ENCODE peak calls at places on chromosomes 3 and 15, in nine cellular contexts. One of them, this sample, is unnamed. For H3K27me3, the result is how much of the 10 kb centered on the place peaks cover.

GRCh38 chr3:122356402-122356801 is 26.6 kb downstream of the MIX23 start:
- DNase-seq in ovary: peak
- DNase-seq in IMR-90: peak
- DNase-seq in brain microvascular endothelial cell: no peak
- DNase-seq in lower lobe of right lung: no peak
- DNase-seq in fibroblast of lung: peak
- DNase-seq in Peyer's patch: peak
- DNase-seq in upper lobe of left lung: peak
- DNase-seq in AG04450: no peak
- DNase-seq in this sample: no peak

GRCh38 chr3:72265250-72265649 is 480.3 kb upstream of the PROK2 start:
- DNase-seq in ovary: no peak
- DNase-seq in IMR-90: no peak
- DNase-seq in brain microvascular endothelial cell: no peak
- DNase-seq in lower lobe of right lung: no peak
- DNase-seq in fibroblast of lung: peak
- DNase-seq in Peyer's patch: no peak
- DNase-seq in upper lobe of left lung: no peak
- DNase-seq in AG04450: no peak
- DNase-seq in this sample: no peak

GRCh38 chr15:101172421-101173097 is 79.3 kb downstream of the CHSY1 start:
- DNase-seq in ovary: no peak
- DNase-seq in IMR-90: peak
- DNase-seq in brain microvascular endothelial cell: no peak
- DNase-seq in lower lobe of right lung: no peak
- DNase-seq in fibroblast of lung: peak
- DNase-seq in Peyer's patch: no peak
- DNase-seq in upper lobe of left lung: no peak
- DNase-seq in AG04450: no peak
- DNase-seq in this sample: no peak

GRCh38 chr3:146813496-146813895 is 208.3 kb upstream of the PLSCR5 start:
- DNase-seq in ovary: no peak
- DNase-seq in IMR-90: no peak
- DNase-seq in brain microvascular endothelial cell: no peak
- DNase-seq in lower lobe of right lung: no peak
- DNase-seq in fibroblast of lung: no peak
- DNase-seq in Peyer's patch: no peak
- DNase-seq in upper lobe of left lung: no peak
- DNase-seq in AG04450: no peak
- DNase-seq in this sample: no peak

GRCh38 chr3:146187334-146187950 is 26.5 kb upstream of the PLOD2 start:
- DNase-seq in ovary: no peak
- DNase-seq in IMR-90: peak
- DNase-seq in brain microvascular endothelial cell: peak
- DNase-seq in lower lobe of right lung: no peak
- DNase-seq in fibroblast of lung: peak
- DNase-seq in Peyer's patch: no peak
- DNase-seq in upper lobe of left lung: no peak
- DNase-seq in AG04450: no peak
- DNase-seq in this sample: no peak

GRCh38 chr3:126621627-126622345 is 33.1 kb downstream of the TXNRD3 start:
- DNase-seq in ovary: no peak
- DNase-seq in IMR-90: peak
- DNase-seq in brain microvascular endothelial cell: peak
- DNase-seq in lower lobe of right lung: no peak
- DNase-seq in fibroblast of lung: peak
- DNase-seq in Peyer's patch: no peak
- DNase-seq in upper lobe of left lung: no peak
- DNase-seq in AG04450: peak
- DNase-seq in this sample: no peak

GRCh38 chr15:94411279-94411678 is 179.9 kb downstream of the MCTP2 start:
- DNase-seq in ovary: no peak
- DNase-seq in IMR-90: no peak
- DNase-seq in brain microvascular endothelial cell: no peak
- DNase-seq in lower lobe of right lung: no peak
- DNase-seq in fibroblast of lung: no peak
- DNase-seq in Peyer's patch: no peak
- DNase-seq in upper lobe of left lung: no peak
- DNase-seq in AG04450: no peak
- DNase-seq in this sample: no peak

GRCh38 chr3:149936812-149937230 is 33.9 kb downstream of the PFN2 start:
- DNase-seq in ovary: no peak
- DNase-seq in IMR-90: peak
- DNase-seq in brain microvascular endothelial cell: peak
- DNase-seq in lower lobe of right lung: no peak
- DNase-seq in fibroblast of lung: peak
- DNase-seq in Peyer's patch: peak
- DNase-seq in upper lobe of left lung: peak
- DNase-seq in AG04450: no peak
- DNase-seq in this sample: peak

GRCh38 chr3:156816091-156816793 is 9.9 kb upstream of the LEKR1 start:
- DNase-seq in ovary: peak
- DNase-seq in IMR-90: peak
- DNase-seq in brain microvascular endothelial cell: peak
- DNase-seq in lower lobe of right lung: peak
- DNase-seq in fibroblast of lung: peak
- DNase-seq in Peyer's patch: peak
- DNase-seq in upper lobe of left lung: no peak
- DNase-seq in AG04450: no peak
- DNase-seq in this sample: peak

GRCh38 chr3:5192568-5193319 is 5.2 kb downstream of the EDEM1 start:
- DNase-seq in ovary: no peak
- DNase-seq in IMR-90: no peak
- DNase-seq in brain microvascular endothelial cell: no peak
- DNase-seq in lower lobe of right lung: no peak
- DNase-seq in fibroblast of lung: no peak
- DNase-seq in Peyer's patch: no peak
- DNase-seq in upper lobe of left lung: no peak
- DNase-seq in AG04450: no peak
- DNase-seq in this sample: no peak

GRCh38 chr3:70832811-70833509 is 520.5 kb upstream of the MDFIC2 start:
- DNase-seq in ovary: no peak
- DNase-seq in IMR-90: peak
- DNase-seq in brain microvascular endothelial cell: no peak
- DNase-seq in lower lobe of right lung: no peak
- DNase-seq in fibroblast of lung: peak
- DNase-seq in Peyer's patch: no peak
- DNase-seq in upper lobe of left lung: no peak
- DNase-seq in AG04450: no peak
- DNase-seq in this sample: no peak

GRCh38 chr3:172217877-172218276 is 178.5 kb downstream of the FNDC3B start:
- DNase-seq in ovary: no peak
- DNase-seq in IMR-90: peak
- DNase-seq in brain microvascular endothelial cell: no peak
- DNase-seq in lower lobe of right lung: no peak
- DNase-seq in fibroblast of lung: peak
- DNase-seq in Peyer's patch: no peak
- DNase-seq in upper lobe of left lung: no peak
- DNase-seq in AG04450: no peak
- DNase-seq in this sample: no peak

GRCh38 chr3:41893977-41894376 is 67.9 kb downstream of the ULK4 start:
- DNase-seq in ovary: no peak
- DNase-seq in IMR-90: peak
- DNase-seq in brain microvascular endothelial cell: peak
- DNase-seq in lower lobe of right lung: no peak
- DNase-seq in fibroblast of lung: peak
- DNase-seq in Peyer's patch: no peak
- DNase-seq in upper lobe of left lung: no peak
- DNase-seq in AG04450: no peak
- DNase-seq in this sample: no peak

GRCh38 chr15:72786946-72787345 is 3.4 kb upstream of the ADPGK start:
- DNase-seq in ovary: no peak
- DNase-seq in IMR-90: no peak
- DNase-seq in brain microvascular endothelial cell: no peak
- DNase-seq in lower lobe of right lung: no peak
- DNase-seq in fibroblast of lung: no peak
- DNase-seq in Peyer's patch: no peak
- DNase-seq in upper lobe of left lung: no peak
- DNase-seq in AG04450: no peak
- DNase-seq in this sample: no peak

GRCh38 chr15:58459562-58459961 is 27.8 kb downstream of the LIPC start:
- DNase-seq in ovary: no peak
- DNase-seq in IMR-90: no peak
- DNase-seq in brain microvascular endothelial cell: no peak
- DNase-seq in lower lobe of right lung: no peak
- DNase-seq in fibroblast of lung: no peak
- DNase-seq in Peyer's patch: peak
- DNase-seq in upper lobe of left lung: peak
- DNase-seq in AG04450: no peak
- DNase-seq in this sample: peak

GRCh38 chr15:80778964-80779657 is at the start of gene CEMIP:
- DNase-seq in ovary: peak
- DNase-seq in IMR-90: peak
- DNase-seq in brain microvascular endothelial cell: peak
- DNase-seq in lower lobe of right lung: peak
- DNase-seq in fibroblast of lung: peak
- DNase-seq in Peyer's patch: peak
- DNase-seq in upper lobe of left lung: peak
- DNase-seq in AG04450: peak
- DNase-seq in this sample: peak
- H3K27me3 ChIP-seq in ovary: under half
- H3K27me3 ChIP-seq in IMR-90: under half
- H3K27me3 ChIP-seq in brain microvascular endothelial cell: under half
- H3K27me3 ChIP-seq in lower lobe of right lung: under half
- H3K27me3 ChIP-seq in fibroblast of lung: under half
- H3K27me3 ChIP-seq in Peyer's patch: under half
- H3K27me3 ChIP-seq in upper lobe of left lung: under half
- H3K27me3 ChIP-seq in AG04450: under half
- H3K27me3 ChIP-seq in this sample: half or more

GRCh38 chr3:190615607-190616006 is 101.7 kb downstream of the IL1RAP start:
- DNase-seq in ovary: no peak
- DNase-seq in IMR-90: no peak
- DNase-seq in brain microvascular endothelial cell: no peak
- DNase-seq in lower lobe of right lung: no peak
- DNase-seq in fibroblast of lung: no peak
- DNase-seq in Peyer's patch: no peak
- DNase-seq in upper lobe of left lung: no peak
- DNase-seq in AG04450: no peak
- DNase-seq in this sample: no peak
- H3K27me3 ChIP-seq in ovary: under half
- H3K27me3 ChIP-seq in IMR-90: under half
- H3K27me3 ChIP-seq in brain microvascular endothelial cell: under half
- H3K27me3 ChIP-seq in lower lobe of right lung: under half
- H3K27me3 ChIP-seq in fibroblast of lung: under half
- H3K27me3 ChIP-seq in Peyer's patch: under half
- H3K27me3 ChIP-seq in upper lobe of left lung: under half
- H3K27me3 ChIP-seq in AG04450: under half
- H3K27me3 ChIP-seq in this sample: under half

DNA sequence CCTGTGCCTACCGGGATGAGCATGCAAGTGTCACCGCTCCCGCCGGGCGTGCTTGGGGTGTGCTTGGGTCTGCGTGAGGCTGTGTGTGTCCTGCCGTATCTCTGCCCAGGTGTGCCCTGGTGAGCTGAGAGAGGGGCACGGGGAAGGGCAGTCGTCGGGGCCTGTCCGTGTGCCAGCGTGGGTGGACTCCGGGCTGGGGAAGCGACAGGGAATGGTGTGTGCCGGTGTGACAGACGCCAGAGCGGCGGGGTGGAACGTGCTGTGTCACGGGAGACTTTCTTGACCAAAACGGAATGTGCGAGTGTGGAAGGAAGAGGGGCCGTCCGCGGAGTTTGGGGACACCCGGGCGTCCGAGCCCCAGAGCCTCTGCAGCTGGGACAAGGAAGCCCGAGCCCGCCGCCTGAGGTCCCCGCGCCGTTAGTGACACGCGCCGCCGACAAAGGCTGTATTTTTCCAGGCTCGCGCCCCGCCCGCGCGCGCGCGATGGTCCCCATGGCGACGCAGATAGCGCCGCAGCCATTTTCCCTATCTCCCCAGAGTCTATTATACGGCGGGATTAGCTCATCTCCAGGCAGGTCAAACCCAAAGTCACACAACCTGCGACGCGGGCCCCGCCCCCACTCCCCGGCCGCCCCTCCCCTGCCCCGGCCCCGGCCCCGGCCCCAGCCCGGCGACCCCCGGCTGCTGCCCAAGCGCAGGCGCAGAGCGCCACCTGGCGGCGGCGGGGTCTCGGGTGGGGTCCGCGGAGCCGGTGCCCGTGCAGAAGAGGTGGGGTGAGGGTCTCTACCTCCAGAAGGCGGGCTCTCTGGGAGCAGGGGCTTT is 4.5 kb upstream of the GATA2 start:
- DNase-seq in ovary: peak
- DNase-seq in IMR-90: no peak
- DNase-seq in brain microvascular endothelial cell: no peak
- DNase-seq in lower lobe of right lung: peak
- DNase-seq in fibroblast of lung: no peak
- DNase-seq in Peyer's patch: peak
- DNase-seq in upper lobe of left lung: peak
- DNase-seq in AG04450: no peak
- DNase-seq in this sample: peak
- H3K27me3 ChIP-seq in ovary: under half
- H3K27me3 ChIP-seq in IMR-90: under half
- H3K27me3 ChIP-seq in brain microvascular endothelial cell: half or more
- H3K27me3 ChIP-seq in lower lobe of right lung: half or more
- H3K27me3 ChIP-seq in fibroblast of lung: under half
- H3K27me3 ChIP-seq in Peyer's patch: under half
- H3K27me3 ChIP-seq in upper lobe of left lung: under half
- H3K27me3 ChIP-seq in AG04450: under half
- H3K27me3 ChIP-seq in this sample: under half

DNA sequence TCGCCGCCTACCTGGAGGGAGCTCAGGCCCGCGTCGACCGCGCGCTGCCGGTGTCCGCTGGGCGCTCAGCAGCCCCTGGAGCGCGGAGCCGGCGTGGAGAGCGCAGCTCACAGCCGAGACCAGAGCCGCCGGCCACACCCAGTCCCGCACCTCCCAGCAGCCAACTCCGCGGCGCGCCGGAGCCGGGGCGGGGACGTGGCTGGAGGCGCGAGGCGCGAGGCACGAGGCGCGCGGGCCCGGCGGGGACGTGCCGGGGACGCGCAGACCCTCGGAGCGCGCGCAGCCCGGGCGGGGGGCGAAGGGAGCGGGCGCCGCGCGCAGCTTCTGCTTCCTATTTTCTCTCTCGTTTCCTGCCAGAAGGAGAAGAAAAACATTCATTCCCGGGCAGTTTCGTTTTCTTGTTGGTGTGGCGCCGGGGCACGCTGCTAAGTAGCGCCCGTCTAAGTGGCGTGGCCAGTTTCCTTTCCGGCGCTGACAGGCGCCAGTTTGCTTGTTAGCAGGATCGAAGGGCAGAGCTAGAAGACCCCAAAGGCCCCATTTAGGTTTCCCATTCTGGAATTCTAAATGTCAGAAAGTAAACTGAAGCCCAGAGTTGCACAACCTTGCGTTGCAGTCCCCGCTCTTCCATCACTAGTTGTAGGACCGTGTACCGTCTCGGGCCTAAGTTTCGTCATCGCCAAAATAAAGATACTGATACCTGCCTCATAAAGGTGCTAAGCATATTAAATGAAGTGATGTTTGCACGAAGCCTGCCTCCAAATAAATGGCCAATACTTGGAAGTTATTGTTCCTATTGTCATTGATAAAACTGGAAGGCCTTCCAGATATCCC is at the start of gene GNB4:
- DNase-seq in ovary: peak
- DNase-seq in IMR-90: peak
- DNase-seq in brain microvascular endothelial cell: peak
- DNase-seq in lower lobe of right lung: peak
- DNase-seq in fibroblast of lung: peak
- DNase-seq in Peyer's patch: peak
- DNase-seq in upper lobe of left lung: peak
- DNase-seq in AG04450: peak
- DNase-seq in this sample: peak
- H3K27me3 ChIP-seq in ovary: under half
- H3K27me3 ChIP-seq in IMR-90: under half
- H3K27me3 ChIP-seq in brain microvascular endothelial cell: under half
- H3K27me3 ChIP-seq in lower lobe of right lung: under half
- H3K27me3 ChIP-seq in fibroblast of lung: under half
- H3K27me3 ChIP-seq in Peyer's patch: under half
- H3K27me3 ChIP-seq in upper lobe of left lung: under half
- H3K27me3 ChIP-seq in AG04450: under half
- H3K27me3 ChIP-seq in this sample: under half

This sample was measured in heart left ventricle.